ENCODE peak calls at places on chromosomes 1 and 21, in seven cellular contexts. B is endodermal cell, M is GM06990, C is heart left ventricle, X is mammary epithelial cell, A is ovary, P is anterior cingulate cortex. D is an unnamed sample.
A peak's percentile ranks its signal among the peaks of the same experiment; 100 is the strongest.

GRCh38 chr21:27369962-27370578 is 403.2 kb upstream of the ADAMTS5 start:
- DNase-seq in B (no peak), M (no peak), C (no peak), X (no peak), A (no peak), P (no peak), D (no peak)

GRCh38 chr1:84117868-84118267 is 26.2 kb upstream of the PRKACB start:
- DNase-seq in B (no peak), M (no peak), C (no peak), X (peak; percentile 37), A (no peak), P (no peak), D (no peak)

GRCh38 chr1:203408485-203409229 is 57.7 kb upstream of the FMOD start:
- DNase-seq in B (no peak), M (no peak), C (peak; percentile 83), X (peak; percentile 53), A (peak; percentile 90), P (peak; percentile 73), D (peak; percentile 80)

GRCh38 chr1:45205000-45205909 is 1.1 kb downstream of the ZSWIM5 start:
- DNase-seq in B (peak; percentile 86), M (peak; percentile 19), C (peak; percentile 40), X (no peak), A (peak; percentile 57), P (no peak), D (peak; percentile 18)

GRCh38 chr1:225554216-225554812 is 98.6 kb downstream of the ENAH start:
- DNase-seq in B (no peak), M (no peak), C (no peak), X (no peak), A (no peak), P (no peak), D (peak; percentile 61)

GRCh38 chr1:183920651-183921050 is 115.7 kb downstream of the RGL1 start:
- DNase-seq in B (no peak), M (no peak), C (no peak), X (no peak), A (no peak), P (peak; percentile 45), D (no peak)

GRCh38 chr1:67646145-67647035 is 38.6 kb upstream of the GADD45A start:
- DNase-seq in B (no peak), M (no peak), C (peak; percentile 39), X (no peak), A (peak; percentile 43), P (no peak), D (no peak)

GRCh38 chr1:202154766-202155477 is 5.5 kb downstream of the PTPN7 start:
- DNase-seq in B (peak; percentile 91), M (no peak), C (no peak), X (peak; percentile 19), A (peak; percentile 62), P (peak; percentile 9), D (no peak)

GRCh38 chr1:1355376-1355775 is 3.0 kb downstream of the MXRA8 start:
- DNase-seq in B (peak; percentile 71), M (no peak), C (no peak), X (no peak), A (no peak), P (no peak), D (no peak)

GRCh38 chr21:16709866-16710550 is 802.8 kb upstream of the CXADR start:
- DNase-seq in B (no peak), M (no peak), C (no peak), X (no peak), A (peak; percentile 51), P (no peak), D (no peak)

GRCh38 chr1:24140741-24141181 is 2.2 kb downstream of the IL22RA1 start:
- DNase-seq in B (no peak), M (no peak), C (no peak), X (no peak), A (no peak), P (no peak), D (no peak)

GRCh38 chr1:228472655-228473054 is 14.5 kb upstream of the RNF187 start:
- DNase-seq in B (no peak), M (no peak), C (no peak), X (peak; percentile 18), A (no peak), P (no peak), D (no peak)

GRCh38 chr1:117371436-117372151 is 4.3 kb downstream of the MAN1A2 start:
- DNase-seq in B (no peak), M (no peak), C (no peak), X (no peak), A (no peak), P (no peak), D (no peak)

GRCh38 chr21:31264574-31264973 is 79.5 kb downstream of the TIAM1 start:
- DNase-seq in B (no peak), M (no peak), C (no peak), X (no peak), A (no peak), P (no peak), D (no peak)

GRCh38 chr1:202619528-202619927 is 90.7 kb downstream of the SYT2 start:
- DNase-seq in B (no peak), M (no peak), C (no peak), X (no peak), A (no peak), P (no peak), D (no peak)

GRCh38 chr1:54989968-54990810 is 8.5 kb upstream of the BSND start:
- DNase-seq in B (no peak), M (no peak), C (peak; percentile 48), X (no peak), A (no peak), P (no peak), D (no peak)

GRCh38 chr1:20534659-20535417 is 17.5 kb upstream of the FAM43B start:
- DNase-seq in B (no peak), M (no peak), C (peak; percentile 38), X (no peak), A (peak; percentile 36), P (no peak), D (no peak)

GRCh38 chr1:42931911-42932422 is 26.7 kb downstream of the SLC2A1 start:
- DNase-seq in B (peak; percentile 65), M (peak; percentile 88), C (peak; percentile 65), X (no peak), A (peak; percentile 18), P (no peak), D (no peak)

GRCh38 chr1:47244339-47244862 is 12.4 kb upstream of the TAL1 start:
- DNase-seq in B (no peak), M (no peak), C (no peak), X (no peak), A (no peak), P (no peak), D (no peak)

GRCh38 chr1:2431095-2431494 is 18.7 kb upstream of the PEX10 start:
- DNase-seq in B (no peak), M (no peak), C (no peak), X (peak; percentile 72), A (no peak), P (no peak), D (peak; percentile 61)

GRCh38 chr1:156495401-156496140 is 5.0 kb downstream of the MEF2D start:
- DNase-seq in B (no peak), M (no peak), C (peak; percentile 73), X (no peak), A (peak; percentile 60), P (no peak), D (no peak)